ENCODE peak calls at places on chromosomes 2 and 18, in four cellular contexts. One of them, this sample, is unnamed.

GRCh38 chr2:2016912-2017311 is 272.6 kb upstream of the PXDN start:
- DNase-seq in GM12891: no peak
- DNase-seq in K562: no peak
- DNase-seq in GM12878: no peak
- DNase-seq in this sample: no peak

GRCh38 chr2:64604929-64605550 is 48.7 kb downstream of the SERTAD2 start:
- DNase-seq in GM12891: no peak
- DNase-seq in K562: no peak
- DNase-seq in GM12878: no peak
- DNase-seq in this sample: no peak

GRCh38 chr2:160940699-160941098 is 219.5 kb upstream of the TANK start:
- DNase-seq in GM12891: no peak
- DNase-seq in K562: no peak
- DNase-seq in GM12878: peak
- DNase-seq in this sample: no peak

GRCh38 chr2:238644095-238645081 is 203.5 kb upstream of the TWIST2 start:
- DNase-seq in GM12891: no peak
- DNase-seq in K562: no peak
- DNase-seq in GM12878: no peak
- DNase-seq in this sample: peak

GRCh38 chr2:231780123-231780908 is 766 bp downstream of the PDE6D start:
- DNase-seq in GM12891: no peak
- DNase-seq in K562: peak
- DNase-seq in GM12878: no peak
- DNase-seq in this sample: peak

GRCh38 chr2:190783513-190784263 is 96.9 kb upstream of the GLS start:
- DNase-seq in GM12891: no peak
- DNase-seq in K562: no peak
- DNase-seq in GM12878: no peak
- DNase-seq in this sample: no peak

GRCh38 chr2:28526733-28527132 is 30.9 kb downstream of the PLB1 start:
- DNase-seq in GM12891: no peak
- DNase-seq in K562: no peak
- DNase-seq in GM12878: no peak
- DNase-seq in this sample: no peak

GRCh38 chr2:240925191-240925575 is 19.0 kb downstream of the CROCC2 start:
- DNase-seq in GM12891: no peak
- DNase-seq in K562: no peak
- DNase-seq in GM12878: no peak
- DNase-seq in this sample: no peak

GRCh38 chr18:45175505-45175904 is 439.8 kb upstream of the SLC14A2 start:
- DNase-seq in GM12891: no peak
- DNase-seq in K562: no peak
- DNase-seq in GM12878: no peak
- DNase-seq in this sample: no peak

GRCh38 chr18:62211323-62211828 is 24.3 kb downstream of the RELCH start:
- DNase-seq in GM12891: no peak
- DNase-seq in K562: no peak
- DNase-seq in GM12878: no peak
- DNase-seq in this sample: no peak

GRCh38 chr2:126358122-126358521 is 297.8 kb upstream of the GYPC start:
- DNase-seq in GM12891: no peak
- DNase-seq in K562: no peak
- DNase-seq in GM12878: no peak
- DNase-seq in this sample: no peak

GRCh38 chr2:181978351-181979150 is 7.1 kb upstream of the PPP1R1C start:
- DNase-seq in GM12891: no peak
- DNase-seq in K562: no peak
- DNase-seq in GM12878: no peak
- DNase-seq in this sample: no peak

GRCh38 chr2:237685408-237685807 is 58.0 kb downstream of the LRRFIP1 start:
- DNase-seq in GM12891: no peak
- DNase-seq in K562: peak
- DNase-seq in GM12878: no peak
- DNase-seq in this sample: no peak

GRCh38 chr2:112582314-112582746 is 2.1 kb upstream of the CHCHD5 start:
- DNase-seq in GM12891: no peak
- DNase-seq in K562: peak
- DNase-seq in GM12878: no peak
- DNase-seq in this sample: peak

GRCh38 chr18:67108894-67109293 is 407.6 kb downstream of the DSEL start:
- DNase-seq in GM12891: no peak
- DNase-seq in K562: no peak
- DNase-seq in GM12878: no peak
- DNase-seq in this sample: no peak

GRCh38 chr2:102558463-102558862 is 60.9 kb upstream of the SLC9A2 start:
- DNase-seq in GM12891: no peak
- DNase-seq in K562: no peak
- DNase-seq in GM12878: no peak
- DNase-seq in this sample: no peak

GRCh38 chr2:9738718-9739496 is 104.4 kb upstream of the TAF1B start:
- DNase-seq in GM12891: no peak
- DNase-seq in K562: no peak
- DNase-seq in GM12878: no peak
- DNase-seq in this sample: no peak

GRCh38 chr2:207260947-207261346 is 95.2 kb upstream of the KLF7 start:
- DNase-seq in GM12891: no peak
- DNase-seq in K562: no peak
- DNase-seq in GM12878: no peak
- DNase-seq in this sample: no peak

GRCh38 chr2:227079726-227080125 is 84.3 kb downstream of the COL4A4 start:
- DNase-seq in GM12891: no peak
- DNase-seq in K562: no peak
- DNase-seq in GM12878: no peak
- DNase-seq in this sample: no peak

GRCh38 chr2:207042155-207042554 is 102.8 kb downstream of the CPO start:
- DNase-seq in GM12891: no peak
- DNase-seq in K562: no peak
- DNase-seq in GM12878: no peak
- DNase-seq in this sample: no peak

GRCh38 chr2:71748227-71748626 is 294.9 kb downstream of the DYSF start:
- DNase-seq in GM12891: no peak
- DNase-seq in K562: peak
- DNase-seq in GM12878: no peak
- DNase-seq in this sample: no peak

GRCh38 chr2:218876562-218877219 is 4.0 kb upstream of the WNT10A start:
- DNase-seq in GM12891: no peak
- DNase-seq in K562: peak
- DNase-seq in GM12878: peak
- DNase-seq in this sample: peak

GRCh38 chr2:230346465-230346864 is 19.5 kb downstream of the SP140L start:
- DNase-seq in GM12891: no peak
- DNase-seq in K562: no peak
- DNase-seq in GM12878: no peak
- DNase-seq in this sample: no peak

GRCh38 chr18:12516049-12516677 is 108.4 kb downstream of the PRELID3A start:
- DNase-seq in GM12891: no peak
- DNase-seq in K562: peak
- DNase-seq in GM12878: no peak
- DNase-seq in this sample: no peak

GRCh38 chr2:28991462-28991861 is 10.4 kb downstream of the TOGARAM2 start:
- DNase-seq in GM12891: no peak
- DNase-seq in K562: no peak
- DNase-seq in GM12878: no peak
- DNase-seq in this sample: no peak

GRCh38 chr2:191350826-191351225 is 105.6 kb downstream of the MYO1B start:
- DNase-seq in GM12891: no peak
- DNase-seq in K562: no peak
- DNase-seq in GM12878: no peak
- DNase-seq in this sample: no peak

GRCh38 chr18:8844721-8845148 is 139.4 kb downstream of the MTCL1 start:
- DNase-seq in GM12891: no peak
- DNase-seq in K562: no peak
- DNase-seq in GM12878: no peak
- DNase-seq in this sample: no peak

GRCh38 chr18:267380-267687 is 513 bp downstream of the THOC1 start:
- DNase-seq in GM12891: no peak
- DNase-seq in K562: no peak
- DNase-seq in GM12878: no peak
- DNase-seq in this sample: peak

GRCh38 chr2:146602856-146603255 is 1242.0 kb upstream of the ACVR2A start:
- DNase-seq in GM12891: no peak
- DNase-seq in K562: no peak
- DNase-seq in GM12878: no peak
- DNase-seq in this sample: no peak

GRCh38 chr2:99865818-99866676 is 276.3 kb downstream of the AFF3 start:
- DNase-seq in GM12891: no peak
- DNase-seq in K562: no peak
- DNase-seq in GM12878: no peak
- DNase-seq in this sample: no peak

GRCh38 chr18:45417392-45417791 is 197.9 kb upstream of the SLC14A2 start:
- DNase-seq in GM12891: no peak
- DNase-seq in K562: no peak
- DNase-seq in GM12878: no peak
- DNase-seq in this sample: no peak

GRCh38 chr2:192195548-192196418 is 1.1 kb upstream of the TMEFF2 start:
- DNase-seq in GM12891: no peak
- DNase-seq in K562: no peak
- DNase-seq in GM12878: no peak
- DNase-seq in this sample: no peak

GRCh38 chr2:33240178-33240577 is 236.3 kb upstream of the RASGRP3 start:
- DNase-seq in GM12891: no peak
- DNase-seq in K562: no peak
- DNase-seq in GM12878: no peak
- DNase-seq in this sample: no peak

GRCh38 chr2:68940369-68940768 is 12.3 kb downstream of the GKN2 start:
- DNase-seq in GM12891: no peak
- DNase-seq in K562: no peak
- DNase-seq in GM12878: no peak
- DNase-seq in this sample: no peak

GRCh38 chr18:28834889-28835288 is 658.0 kb upstream of the CDH2 start:
- DNase-seq in GM12891: no peak
- DNase-seq in K562: no peak
- DNase-seq in GM12878: no peak
- DNase-seq in this sample: no peak

GRCh38 chr2:181785677-181786344 is 105.5 kb upstream of the NEUROD1 start:
- DNase-seq in GM12891: no peak
- DNase-seq in K562: no peak
- DNase-seq in GM12878: no peak
- DNase-seq in this sample: no peak

GRCh38 chr2:19787134-19787533 is 114.6 kb downstream of the TTC32 start:
- DNase-seq in GM12891: no peak
- DNase-seq in K562: no peak
- DNase-seq in GM12878: no peak
- DNase-seq in this sample: no peak

GRCh38 chr2:40128796-40129195 is 323.1 kb downstream of the SLC8A1 start:
- DNase-seq in GM12891: no peak
- DNase-seq in K562: no peak
- DNase-seq in GM12878: no peak
- DNase-seq in this sample: no peak

DNA sequence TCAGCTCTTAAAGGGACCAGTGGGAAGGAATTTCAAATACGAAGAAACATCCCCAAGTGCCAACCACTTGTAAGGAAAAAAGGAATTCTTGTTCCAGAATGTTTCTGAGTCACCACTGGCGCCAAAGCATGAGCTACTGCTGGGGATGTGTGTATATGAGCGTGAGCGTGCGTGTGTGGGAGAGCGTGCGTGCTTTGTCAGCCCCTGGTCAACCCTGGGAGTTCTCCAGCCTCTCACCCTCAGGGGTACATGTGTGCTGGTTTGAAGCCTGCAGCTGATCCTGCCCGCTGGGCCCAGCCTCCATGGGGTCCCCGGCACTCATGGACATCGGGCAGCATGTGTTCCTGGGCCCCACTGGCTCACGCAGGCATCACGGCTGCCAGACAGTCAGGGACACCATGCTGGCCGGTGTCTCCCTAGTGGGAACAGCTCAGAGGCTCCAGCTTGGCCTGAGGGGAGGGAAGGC is 17.1 kb downstream of the HS6ST1 start:
- DNase-seq in GM12891: no peak
- DNase-seq in K562: no peak
- DNase-seq in GM12878: no peak
- DNase-seq in this sample: no peak
- TF ChIP-seq SPI1 in GM12891: no peak
- TF ChIP-seq SPI1 in K562: no peak
- TF ChIP-seq SPI1 in GM12878: no peak
- TF ChIP-seq SPI1 in this sample: no peak

GRCh38 chr2:202965810-202966454 is 48.7 kb upstream of the NBEAL1 start:
- DNase-seq in GM12891: peak
- DNase-seq in K562: peak
- DNase-seq in GM12878: peak
- DNase-seq in this sample: peak
- TF ChIP-seq POLR2AphosphoS5 in GM12891: no peak
- TF ChIP-seq POLR2AphosphoS5 in K562: peak
- TF ChIP-seq POLR2AphosphoS5 in GM12878: no peak
- TF ChIP-seq POLR2AphosphoS5 in this sample: no peak

DNA sequence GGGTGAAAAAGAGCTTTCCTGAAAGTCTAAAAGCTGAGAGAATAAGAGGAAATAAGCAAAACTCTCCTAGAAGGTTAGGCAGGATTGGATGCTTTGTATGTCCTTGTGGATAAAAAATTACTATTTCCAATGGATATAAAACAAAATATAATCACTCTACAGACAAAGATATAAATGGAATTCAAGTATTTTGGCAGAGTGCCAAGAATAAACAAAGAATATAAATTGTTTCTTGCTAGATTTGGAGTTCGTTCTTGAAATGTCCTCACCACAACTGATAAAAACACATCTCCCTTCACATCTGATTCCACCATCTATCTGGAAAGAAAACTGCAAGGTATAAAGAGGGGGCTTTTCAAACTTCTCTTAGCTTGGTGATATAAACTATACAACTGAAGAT is 13.3 kb downstream of the SULT1C3 start:
- DNase-seq in GM12891: no peak
- DNase-seq in K562: no peak
- DNase-seq in GM12878: no peak
- DNase-seq in this sample: no peak
- TF ChIP-seq SPI1 in GM12891: no peak
- TF ChIP-seq SPI1 in K562: no peak
- TF ChIP-seq SPI1 in GM12878: no peak
- TF ChIP-seq SPI1 in this sample: no peak

DNA sequence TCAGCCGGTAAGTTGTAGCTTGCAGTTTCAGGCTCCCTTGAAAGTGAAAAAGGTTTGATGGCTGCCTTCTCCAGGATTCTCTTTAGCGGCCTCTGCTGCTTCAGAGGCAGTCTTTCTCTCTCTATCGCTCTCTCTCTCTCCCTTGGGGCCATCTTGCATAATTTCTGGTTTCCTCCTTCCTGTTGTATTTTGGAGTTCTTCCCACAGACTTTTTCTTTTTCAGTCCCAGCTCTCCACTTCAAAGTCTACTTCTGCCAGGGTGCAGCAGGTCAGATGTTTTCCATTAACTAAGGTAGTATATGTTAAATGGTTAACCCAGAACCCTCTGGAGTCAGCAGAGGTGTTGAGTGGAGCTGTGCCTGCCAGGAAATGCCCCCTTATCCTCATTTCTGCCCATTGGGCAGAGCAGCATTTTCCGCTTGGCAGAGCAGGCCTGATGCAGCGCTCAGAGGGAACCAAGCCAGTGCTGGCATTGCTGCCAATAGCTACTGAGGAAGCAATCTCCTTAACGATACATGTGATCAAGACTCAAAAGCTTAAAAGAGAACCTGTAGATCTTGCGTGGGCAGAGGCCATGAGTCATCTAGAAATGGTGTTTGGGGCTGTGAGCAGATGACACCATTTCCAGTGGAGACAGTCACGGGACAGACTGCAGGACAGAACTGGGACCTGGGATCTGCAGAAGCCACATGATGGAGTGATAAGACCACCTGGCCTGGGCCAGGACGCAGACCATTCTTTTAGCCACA is 20.8 kb downstream of the DBI start:
- DNase-seq in GM12891: no peak
- DNase-seq in K562: peak
- DNase-seq in GM12878: peak
- DNase-seq in this sample: peak
- TF ChIP-seq POLR2AphosphoS5 in GM12891: no peak
- TF ChIP-seq POLR2AphosphoS5 in K562: no peak
- TF ChIP-seq POLR2AphosphoS5 in GM12878: no peak
- TF ChIP-seq POLR2AphosphoS5 in this sample: peak

This sample was measured in HL-60.